ENCODE peak calls at places on chromosomes 16 and 17, in seven cellular contexts. F is SK-N-SH, C is K562, I is H1, E is HepG2, Y is GM12878, N is HCT116. G is an unnamed sample.

GRCh38 chr17:41308251-41308917 is 725 bp downstream of the KRTAP16-1 start:
- DNase-seq in C (no peak), I (no peak), F (no peak), N (no peak), Y (peak; percentile 40), E (no peak), G (no peak)

GRCh38 chr17:73652886-73653480 is 8.7 kb upstream of the SDK2 start:
- DNase-seq in N (no peak), Y (no peak), I (no peak), C (no peak), E (no peak), F (no peak), G (no peak)

GRCh38 chr17:76032073-76032779 is 5.1 kb upstream of the EVPL start:
- DNase-seq in N (no peak), C (no peak), I (no peak), E (peak; percentile 49), F (peak; percentile 57), Y (no peak), G (peak; percentile 54)

GRCh38 chr16:51150159-51150893 is 744 bp downstream of the SALL1 start:
- DNase-seq in I (peak; percentile 64), N (no peak), Y (no peak), C (no peak), E (no peak), F (peak; percentile 51), G (no peak)

GRCh38 chr16:8611886-8612595 is 9.5 kb upstream of the METTL22 start:
- DNase-seq in F (no peak), N (no peak), Y (no peak), C (no peak), E (no peak), I (no peak), G (no peak)

GRCh38 chr16:3004781-3005284 is 7.9 kb upstream of the CLDN9 start:
- DNase-seq in N (no peak), I (no peak), F (peak; percentile 58), Y (no peak), C (peak; percentile 64), E (peak; percentile 65), G (no peak)

GRCh38 chr17:55237826-55238196 is 26.9 kb upstream of the HLF start:
- DNase-seq in E (no peak), N (no peak), C (no peak), I (no peak), Y (no peak), F (no peak), G (no peak)

GRCh38 chr17:32976605-32977004 is 15.0 kb upstream of the SPACA3 start:
- DNase-seq in Y (no peak), F (no peak), N (no peak), C (no peak), E (no peak), I (no peak), G (no peak)

GRCh38 chr17:74810699-74811485 is 34.7 kb upstream of the NAT9 start:
- DNase-seq in F (no peak), C (no peak), I (no peak), E (no peak), N (no peak), Y (no peak), G (no peak)

GRCh38 chr17:9878791-9879525 is 26.1 kb downstream of the RCVRN start:
- DNase-seq in E (no peak), I (no peak), N (no peak), C (no peak), Y (no peak), F (no peak), G (no peak)
- TF ChIP-seq JUND in E (no peak), I (no peak), N (no peak), C (no peak), Y (no peak), F (no peak), G (no peak)

GRCh38 chr16:85137323-85138072 is 25.2 kb upstream of the CIBAR2 start:
- DNase-seq in I (no peak), E (peak; percentile 87), Y (no peak), C (peak; percentile 76), N (no peak), F (peak; percentile 96), G (peak; percentile 71)

GRCh38 chr16:85134794-85135153 is 22.5 kb upstream of the CIBAR2 start:
- DNase-seq in E (no peak), F (no peak), Y (no peak), C (peak; percentile 82), N (no peak), I (no peak), G (no peak)

GRCh38 chr16:85138073-85138824 is 26.0 kb upstream of the CIBAR2 start:
- DNase-seq in I (no peak), C (no peak), F (no peak), E (no peak), N (no peak), Y (no peak), G (no peak)

GRCh38 chr16:85136213-85136704 is 24.0 kb upstream of the CIBAR2 start:
- DNase-seq in Y (peak; percentile 28), F (no peak), E (no peak), C (no peak), N (no peak), I (no peak), G (no peak)

GRCh38 chr16:85136705-85137322 is 24.5 kb upstream of the CIBAR2 start:
- DNase-seq in F (peak; percentile 74), C (no peak), E (peak; percentile 95), Y (no peak), I (no peak), N (no peak), G (no peak)
- TF ChIP-seq JUND in F (no peak), C (no peak), E (no peak), Y (no peak), I (no peak), N (no peak), G (no peak)

GRCh38 chr16:5428932-5429331 is 331.3 kb upstream of the EEF2KMT start:
- DNase-seq in E (peak; percentile 9), Y (no peak), C (no peak), N (no peak), F (no peak), I (peak; percentile 68), G (peak; percentile 16)
- TF ChIP-seq JUND in E (no peak), Y (no peak), C (no peak), N (no peak), F (no peak), I (no peak), G (no peak)

GRCh38 chr17:48505788-48506187 is 25.0 kb downstream of the HOXB1 start:
- DNase-seq in C (peak; percentile 71), F (no peak), Y (peak; percentile 77), I (no peak), N (peak; percentile 61), E (peak; percentile 33), G (no peak)
- TF ChIP-seq JUND in C (peak; percentile 98), F (peak; percentile 70), Y (peak; percentile 63), I (peak; percentile 74), N (peak; percentile 83), E (no peak), G (peak; percentile 67)

GRCh38 chr17:48250949-48251348 is 143.4 kb downstream of the SNX11 start:
- DNase-seq in Y (no peak), N (no peak), C (no peak), F (no peak), I (no peak), E (no peak), G (no peak)

GRCh38 chr17:48251950-48252349 is 144.4 kb downstream of the SNX11 start:
- DNase-seq in N (no peak), F (no peak), Y (no peak), E (no peak), C (no peak), I (no peak), G (no peak)

GRCh38 chr17:48253976-48254375 is 146.4 kb downstream of the SNX11 start:
- DNase-seq in F (no peak), I (no peak), Y (no peak), C (no peak), N (no peak), E (no peak), G (no peak)

GRCh38 chr17:48258317-48258716 is 150.8 kb downstream of the SNX11 start:
- DNase-seq in I (no peak), C (no peak), Y (no peak), N (no peak), F (no peak), E (no peak), G (no peak)

GRCh38 chr17:48254896-48255295 is 147.3 kb downstream of the SNX11 start:
- DNase-seq in F (no peak), C (peak; percentile 42), Y (no peak), E (no peak), I (no peak), N (no peak), G (no peak)
- TF ChIP-seq JUND in F (no peak), C (no peak), Y (no peak), E (no peak), I (no peak), N (no peak), G (no peak)

DNA sequence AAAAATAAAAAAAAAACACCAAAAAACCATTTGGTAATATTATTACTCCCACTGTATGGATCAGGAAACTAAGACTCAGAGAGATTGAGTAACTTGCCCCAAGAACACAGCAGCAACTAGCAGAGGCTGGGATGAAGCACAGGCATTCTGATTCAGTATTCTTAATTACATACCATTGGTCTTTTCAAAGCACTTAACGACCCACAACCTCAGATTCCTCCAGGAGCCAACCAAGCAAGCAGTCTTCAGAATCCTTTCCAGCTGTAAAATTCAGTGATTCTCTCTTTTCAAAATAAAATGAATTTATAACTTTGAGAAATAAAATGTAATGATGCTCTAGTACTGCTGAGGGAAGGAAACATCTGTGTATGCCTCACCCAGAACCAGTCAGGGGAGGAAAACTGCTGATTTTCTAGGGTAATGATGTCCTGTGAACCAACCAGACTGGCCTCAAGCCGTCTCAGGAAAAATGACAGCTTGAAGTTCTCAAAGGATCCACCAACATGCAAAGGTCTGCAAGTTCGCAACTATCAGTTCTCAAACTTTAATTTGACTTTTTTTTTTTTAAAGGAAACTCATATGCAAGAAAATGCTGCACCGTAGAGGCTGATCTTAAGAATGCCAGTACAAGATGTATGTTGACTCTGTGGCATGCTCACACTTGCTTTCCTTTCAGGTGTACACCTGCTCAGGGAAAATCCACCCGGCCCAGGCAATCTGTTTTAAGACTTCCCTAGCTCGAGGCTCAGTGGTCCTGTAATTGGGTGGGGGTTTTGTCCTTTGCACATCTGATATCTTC is 9.0 kb downstream of the CUEDC1 start:
- DNase-seq in Y (no peak), F (no peak), E (no peak), C (no peak), I (no peak), N (no peak), G (no peak)
- TF ChIP-seq JUND in Y (no peak), F (no peak), E (no peak), C (no peak), I (no peak), N (no peak), G (no peak)

GRCh38 chr17:70225272-70225671 is 55.9 kb downstream of the KCNJ2 start:
- DNase-seq in I (no peak), Y (no peak), F (no peak), E (no peak), N (no peak), C (no peak), G (peak; percentile 38)

GRCh38 chr17:70235252-70235651 is 65.9 kb downstream of the KCNJ2 start:
- DNase-seq in Y (no peak), N (no peak), E (no peak), I (no peak), F (no peak), C (no peak), G (no peak)

DNA sequence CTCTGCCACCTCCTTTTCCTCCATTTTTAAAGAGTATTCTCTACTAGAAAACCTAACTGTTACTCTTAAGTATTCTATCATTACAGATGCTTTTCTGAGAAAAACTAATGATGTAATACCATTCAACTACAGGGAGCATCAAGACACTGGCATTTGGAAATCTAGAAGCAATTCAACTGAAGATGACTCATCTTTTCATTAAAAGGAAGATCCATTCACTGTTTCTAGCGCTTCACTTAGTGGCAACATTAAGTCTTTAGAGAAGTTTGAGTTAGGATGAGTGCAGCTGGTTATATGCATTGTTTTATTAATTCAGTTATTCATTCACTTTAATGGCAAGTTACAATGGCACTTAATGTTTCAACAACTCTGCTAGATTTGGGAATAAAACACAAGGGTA is 61.6 kb downstream of the KCNJ2 start:
- DNase-seq in N (no peak), E (no peak), C (no peak), I (no peak), Y (no peak), F (no peak), G (no peak)
- TF ChIP-seq JUND in N (no peak), E (no peak), C (no peak), I (no peak), Y (no peak), F (no peak), G (no peak)

G was measured in T47D.